ENCODE peak calls at places on chromosomes 11 and 22, in ten cellular contexts. One of them, this sample, is unnamed.
A peak's percentile ranks its signal among the peaks of the same experiment; 100 is the strongest.

GRCh38 chr11:8956860-8957259 is 7.4 kb downstream of the TMEM9B start:
- DNase-seq in activated CD8-positive, alpha-beta T cell treated with anti-CD3 and anti-CD28 coated beads for 36 hours: peak; percentile 22
- DNase-seq in stimulated activated CD8-positive, alpha-beta memory T cell treated with anti-CD3 and anti-CD28 coated beads, Interleukin-4, amount 100 ng/mL, for 48 hours: no peak
- DNase-seq in chondrocyte: no peak
- DNase-seq in activated CD8-positive, alpha-beta memory T cell treated with anti-CD3 and anti-CD28 coated beads, Interleukin-2, amount 50 U/mL, for 4 hours: no peak
- DNase-seq in GM13976: no peak
- DNase-seq in MCF 10A: no peak
- DNase-seq in stimulated activated CD4-positive, alpha-beta T cell treated with anti-CD3 and anti-CD28 coated beads, Interleukin-15, amount 100 ng/mL, for 1 hour: no peak
- DNase-seq in T-helper 2 cell: peak; percentile 66
- DNase-seq in activated CD4-positive, CD25-positive, alpha-beta regulatory T cell: no peak
- DNase-seq in this sample: no peak

GRCh38 chr11:68021167-68021787 is 9.2 kb upstream of the NDUFS8 start:
- DNase-seq in stimulated activated CD8-positive, alpha-beta memory T cell treated with anti-CD3 and anti-CD28 coated beads, Interleukin-4, amount 100 ng/mL, for 48 hours: no peak
- DNase-seq in activated CD8-positive, alpha-beta memory T cell treated with anti-CD3 and anti-CD28 coated beads, Interleukin-2, amount 50 U/mL, for 4 hours: no peak
- DNase-seq in activated CD4-positive, CD25-positive, alpha-beta regulatory T cell: no peak
- DNase-seq in GM13976: no peak
- DNase-seq in chondrocyte: no peak
- DNase-seq in activated CD8-positive, alpha-beta T cell treated with anti-CD3 and anti-CD28 coated beads for 36 hours: no peak
- DNase-seq in T-helper 2 cell: no peak
- DNase-seq in stimulated activated CD4-positive, alpha-beta T cell treated with anti-CD3 and anti-CD28 coated beads, Interleukin-15, amount 100 ng/mL, for 1 hour: no peak
- DNase-seq in MCF 10A: peak; percentile 73
- DNase-seq in this sample: no peak

GRCh38 chr22:35482974-35483373 is 57.7 kb upstream of the RASD2 start:
- DNase-seq in stimulated activated CD4-positive, alpha-beta T cell treated with anti-CD3 and anti-CD28 coated beads, Interleukin-15, amount 100 ng/mL, for 1 hour: no peak
- DNase-seq in chondrocyte: peak; percentile 5
- DNase-seq in GM13976: no peak
- DNase-seq in activated CD4-positive, CD25-positive, alpha-beta regulatory T cell: no peak
- DNase-seq in stimulated activated CD8-positive, alpha-beta memory T cell treated with anti-CD3 and anti-CD28 coated beads, Interleukin-4, amount 100 ng/mL, for 48 hours: no peak
- DNase-seq in activated CD8-positive, alpha-beta T cell treated with anti-CD3 and anti-CD28 coated beads for 36 hours: no peak
- DNase-seq in activated CD8-positive, alpha-beta memory T cell treated with anti-CD3 and anti-CD28 coated beads, Interleukin-2, amount 50 U/mL, for 4 hours: no peak
- DNase-seq in MCF 10A: no peak
- DNase-seq in T-helper 2 cell: no peak
- DNase-seq in this sample: peak; percentile 6

GRCh38 chr11:76236092-76237026 is 30.1 kb upstream of the WNT11 start:
- DNase-seq in stimulated activated CD8-positive, alpha-beta memory T cell treated with anti-CD3 and anti-CD28 coated beads, Interleukin-4, amount 100 ng/mL, for 48 hours: peak; percentile 70
- DNase-seq in chondrocyte: peak; percentile 35
- DNase-seq in activated CD4-positive, CD25-positive, alpha-beta regulatory T cell: no peak
- DNase-seq in activated CD8-positive, alpha-beta T cell treated with anti-CD3 and anti-CD28 coated beads for 36 hours: peak; percentile 70
- DNase-seq in activated CD8-positive, alpha-beta memory T cell treated with anti-CD3 and anti-CD28 coated beads, Interleukin-2, amount 50 U/mL, for 4 hours: peak; percentile 40
- DNase-seq in MCF 10A: peak; percentile 74
- DNase-seq in stimulated activated CD4-positive, alpha-beta T cell treated with anti-CD3 and anti-CD28 coated beads, Interleukin-15, amount 100 ng/mL, for 1 hour: no peak
- DNase-seq in T-helper 2 cell: no peak
- DNase-seq in GM13976: peak; percentile 79
- DNase-seq in this sample: no peak

GRCh38 chr22:37229805-37230672 is 14.0 kb downstream of the RAC2 start:
- DNase-seq in chondrocyte: peak; percentile 53
- DNase-seq in T-helper 2 cell: peak; percentile 97
- DNase-seq in stimulated activated CD4-positive, alpha-beta T cell treated with anti-CD3 and anti-CD28 coated beads, Interleukin-15, amount 100 ng/mL, for 1 hour: peak; percentile 79
- DNase-seq in activated CD8-positive, alpha-beta memory T cell treated with anti-CD3 and anti-CD28 coated beads, Interleukin-2, amount 50 U/mL, for 4 hours: peak; percentile 88
- DNase-seq in activated CD8-positive, alpha-beta T cell treated with anti-CD3 and anti-CD28 coated beads for 36 hours: peak; percentile 98
- DNase-seq in stimulated activated CD8-positive, alpha-beta memory T cell treated with anti-CD3 and anti-CD28 coated beads, Interleukin-4, amount 100 ng/mL, for 48 hours: peak; percentile 93
- DNase-seq in MCF 10A: peak; percentile 53
- DNase-seq in GM13976: peak; percentile 90
- DNase-seq in activated CD4-positive, CD25-positive, alpha-beta regulatory T cell: peak; percentile 88
- DNase-seq in this sample: peak; percentile 95

GRCh38 chr11:33775832-33776231 is 1.5 kb upstream of the FBXO3 start:
- DNase-seq in activated CD4-positive, CD25-positive, alpha-beta regulatory T cell: no peak
- DNase-seq in GM13976: peak; percentile 25
- DNase-seq in MCF 10A: no peak
- DNase-seq in chondrocyte: no peak
- DNase-seq in stimulated activated CD4-positive, alpha-beta T cell treated with anti-CD3 and anti-CD28 coated beads, Interleukin-15, amount 100 ng/mL, for 1 hour: no peak
- DNase-seq in activated CD8-positive, alpha-beta memory T cell treated with anti-CD3 and anti-CD28 coated beads, Interleukin-2, amount 50 U/mL, for 4 hours: no peak
- DNase-seq in T-helper 2 cell: peak; percentile 19
- DNase-seq in stimulated activated CD8-positive, alpha-beta memory T cell treated with anti-CD3 and anti-CD28 coated beads, Interleukin-4, amount 100 ng/mL, for 48 hours: no peak
- DNase-seq in activated CD8-positive, alpha-beta T cell treated with anti-CD3 and anti-CD28 coated beads for 36 hours: no peak
- DNase-seq in this sample: no peak

GRCh38 chr11:112795142-112795815 is 165.9 kb upstream of the NCAM1 start:
- DNase-seq in stimulated activated CD4-positive, alpha-beta T cell treated with anti-CD3 and anti-CD28 coated beads, Interleukin-15, amount 100 ng/mL, for 1 hour: no peak
- DNase-seq in T-helper 2 cell: peak; percentile 19
- DNase-seq in MCF 10A: peak; percentile 72
- DNase-seq in activated CD4-positive, CD25-positive, alpha-beta regulatory T cell: no peak
- DNase-seq in activated CD8-positive, alpha-beta memory T cell treated with anti-CD3 and anti-CD28 coated beads, Interleukin-2, amount 50 U/mL, for 4 hours: no peak
- DNase-seq in GM13976: peak; percentile 66
- DNase-seq in chondrocyte: no peak
- DNase-seq in stimulated activated CD8-positive, alpha-beta memory T cell treated with anti-CD3 and anti-CD28 coated beads, Interleukin-4, amount 100 ng/mL, for 48 hours: peak; percentile 39
- DNase-seq in activated CD8-positive, alpha-beta T cell treated with anti-CD3 and anti-CD28 coated beads for 36 hours: peak; percentile 41
- DNase-seq in this sample: no peak

GRCh38 chr22:34111210-34111824 is 191.0 kb upstream of the LARGE1 start:
- DNase-seq in activated CD4-positive, CD25-positive, alpha-beta regulatory T cell: no peak
- DNase-seq in chondrocyte: no peak
- DNase-seq in GM13976: peak; percentile 55
- DNase-seq in activated CD8-positive, alpha-beta memory T cell treated with anti-CD3 and anti-CD28 coated beads, Interleukin-2, amount 50 U/mL, for 4 hours: no peak
- DNase-seq in T-helper 2 cell: peak; percentile 25
- DNase-seq in activated CD8-positive, alpha-beta T cell treated with anti-CD3 and anti-CD28 coated beads for 36 hours: peak; percentile 9
- DNase-seq in stimulated activated CD8-positive, alpha-beta memory T cell treated with anti-CD3 and anti-CD28 coated beads, Interleukin-4, amount 100 ng/mL, for 48 hours: peak; percentile 33
- DNase-seq in MCF 10A: peak; percentile 0
- DNase-seq in stimulated activated CD4-positive, alpha-beta T cell treated with anti-CD3 and anti-CD28 coated beads, Interleukin-15, amount 100 ng/mL, for 1 hour: no peak
- DNase-seq in this sample: no peak

GRCh38 chr11:124938206-124938765 is 2.4 kb upstream of the HEPACAM start:
- DNase-seq in T-helper 2 cell: no peak
- DNase-seq in activated CD8-positive, alpha-beta memory T cell treated with anti-CD3 and anti-CD28 coated beads, Interleukin-2, amount 50 U/mL, for 4 hours: no peak
- DNase-seq in MCF 10A: no peak
- DNase-seq in chondrocyte: no peak
- DNase-seq in stimulated activated CD8-positive, alpha-beta memory T cell treated with anti-CD3 and anti-CD28 coated beads, Interleukin-4, amount 100 ng/mL, for 48 hours: no peak
- DNase-seq in GM13976: no peak
- DNase-seq in activated CD8-positive, alpha-beta T cell treated with anti-CD3 and anti-CD28 coated beads for 36 hours: no peak
- DNase-seq in activated CD4-positive, CD25-positive, alpha-beta regulatory T cell: no peak
- DNase-seq in stimulated activated CD4-positive, alpha-beta T cell treated with anti-CD3 and anti-CD28 coated beads, Interleukin-15, amount 100 ng/mL, for 1 hour: no peak
- DNase-seq in this sample: no peak

This sample was measured in CD14-positive monocyte.